ENCODE peak calls at places on chromosomes 3 and 15, in four cellular contexts. S is brain microvascular endothelial cell, O is A172, F is hepatocyte. Q is an unnamed sample.

GRCh38 chr15:73927003-73927475 is 777 bp downstream of the LOXL1 start:
- DNase-seq in S (no peak), O (no peak), F (peak; percentile 68), Q (no peak)

GRCh38 chr3:173983353-173983752 is 585.8 kb downstream of the NLGN1 start:
- DNase-seq in S (no peak), F (no peak), O (no peak), Q (peak; percentile 22)

GRCh38 chr3:118842147-118842863 is 192.3 kb downstream of the IGSF11 start:
- DNase-seq in F (no peak), S (peak; percentile 1), O (peak; percentile 82), Q (no peak)

GRCh38 chr3:133821767-133822638 is 16.4 kb downstream of the SRPRB start:
- DNase-seq in O (peak; percentile 97), F (peak; percentile 46), S (peak; percentile 55), Q (no peak)

GRCh38 chr3:193826126-193826795 is 233.3 kb downstream of the OPA1 start:
- DNase-seq in O (peak; percentile 53), S (peak; percentile 31), F (peak; percentile 68), Q (no peak)

GRCh38 chr15:80565398-80565797 is 129.7 kb upstream of the ABHD17C start:
- DNase-seq in S (no peak), F (no peak), O (no peak), Q (no peak)

GRCh38 chr3:143771939-143772338 is 76.3 kb downstream of the SLC9A9 start:
- DNase-seq in O (no peak), S (no peak), F (no peak), Q (no peak)

GRCh38 chr3:143188881-143189280 is 69.3 kb downstream of the CHST2 start:
- DNase-seq in F (no peak), O (no peak), S (no peak), Q (no peak)

GRCh38 chr15:84398763-84399701 is 163.5 kb downstream of the GOLGA6L4 start:
- DNase-seq in F (no peak), O (no peak), S (no peak), Q (no peak)

GRCh38 chr3:60325610-60326181 is 925.6 kb downstream of the FHIT start:
- DNase-seq in F (no peak), S (no peak), O (no peak), Q (no peak)

GRCh38 chr15:33310481-33311311 is at the start of gene RYR3:
- DNase-seq in F (peak; percentile 47), S (peak; percentile 7), O (no peak), Q (no peak)

GRCh38 chr3:72904156-72904555 is 16.3 kb downstream of the GXYLT2 start:
- DNase-seq in S (no peak), O (no peak), F (no peak), Q (no peak)

GRCh38 chr15:48671381-48672022 is 26.0 kb upstream of the FBN1 start:
- DNase-seq in S (peak; percentile 88), O (no peak), F (no peak), Q (peak; percentile 100)

GRCh38 chr15:74196175-74196574 is 6.4 kb downstream of the STRA6 start:
- DNase-seq in F (peak; percentile 88), O (peak; percentile 100), S (peak; percentile 98), Q (peak; percentile 80)

GRCh38 chr3:179653106-179653776 is 401 bp downstream of the USP13 start:
- DNase-seq in S (peak; percentile 75), O (peak; percentile 63), F (peak; percentile 85), Q (no peak)

GRCh38 chr3:73813291-73813977 is 188.7 kb upstream of the PDZRN3 start:
- DNase-seq in F (peak; percentile 49), S (peak; percentile 5), O (no peak), Q (peak; percentile 62)

GRCh38 chr3:150699068-150699635 is 4.6 kb downstream of the ERICH6 start:
- DNase-seq in O (peak; percentile 75), F (no peak), S (peak; percentile 63), Q (no peak)

GRCh38 chr3:62995142-62995541 is 119.9 kb upstream of the CADPS start:
- DNase-seq in O (no peak), F (no peak), S (no peak), Q (no peak)

GRCh38 chr15:57861039-57861638 is 154.6 kb downstream of the POLR2M start:
- DNase-seq in F (peak; percentile 73), S (peak; percentile 44), O (peak; percentile 60), Q (peak; percentile 23)

GRCh38 chr3:51350751-51351150 is 34.3 kb upstream of the MANF start:
- DNase-seq in O (no peak), S (no peak), F (no peak), Q (no peak)

GRCh38 chr3:174382876-174383275 is 476.3 kb upstream of the NAALADL2 start:
- DNase-seq in O (no peak), S (no peak), F (no peak), Q (no peak)

GRCh38 chr3:117282506-117282905 is 572.9 kb downstream of the TUSC7 start:
- DNase-seq in O (no peak), S (no peak), F (no peak), Q (no peak)

GRCh38 chr15:58334803-58335202 is 97.0 kb upstream of the LIPC start:
- DNase-seq in O (no peak), S (no peak), F (no peak), Q (no peak)

GRCh38 chr15:98807262-98807661 is 158.9 kb downstream of the IGF1R start:
- DNase-seq in O (no peak), F (no peak), S (peak; percentile 45), Q (peak; percentile 84)

GRCh38 chr3:53254810-53255359 is 937 bp downstream of the TKT start:
- DNase-seq in O (peak; percentile 47), S (no peak), F (peak; percentile 85), Q (no peak)

GRCh38 chr3:4753073-4753691 is 226.1 kb upstream of the BHLHE40 start:
- DNase-seq in S (no peak), F (no peak), O (no peak), Q (no peak)

GRCh38 chr3:189944285-189945145 is 176.2 kb downstream of the P3H2 start:
- DNase-seq in O (no peak), F (peak; percentile 20), S (no peak), Q (no peak)

GRCh38 chr3:17793542-17794195 is 51.2 kb upstream of the TBC1D5 start:
- DNase-seq in O (no peak), S (no peak), F (no peak), Q (no peak)

GRCh38 chr3:4492240-4493007 is 724 bp upstream of the ITPR1 start:
- DNase-seq in S (peak; percentile 46), F (peak; percentile 76), O (peak; percentile 54), Q (peak; percentile 25)

GRCh38 chr3:169387751-169388696 is 275.5 kb downstream of the MECOM start:
- DNase-seq in O (no peak), F (peak; percentile 28), S (no peak), Q (peak; percentile 72)

GRCh38 chr3:123712077-123712860 is 127.4 kb upstream of the HACD2 start:
- DNase-seq in F (no peak), O (no peak), S (no peak), Q (no peak)

GRCh38 chr3:156246939-156247725 is 126.8 kb downstream of the KCNAB1 start:
- DNase-seq in F (no peak), S (no peak), O (no peak), Q (peak; percentile 17)

GRCh38 chr15:75791337-75791713 is 51.9 kb upstream of the UBE2Q2 start:
- DNase-seq in S (no peak), F (no peak), O (no peak), Q (no peak)

GRCh38 chr3:43162573-43163084 is 56.8 kb upstream of the POMGNT2 start:
- DNase-seq in F (no peak), S (no peak), O (no peak), Q (no peak)

GRCh38 chr3:71585891-71586809 is 2.6 kb upstream of the FOXP1 start:
- DNase-seq in F (peak; percentile 39), O (peak; percentile 48), S (no peak), Q (no peak)

GRCh38 chr15:88989578-88989977 is 76.4 kb upstream of the MFGE8 start:
- DNase-seq in O (peak; percentile 63), F (no peak), S (peak; percentile 64), Q (peak; percentile 19)

GRCh38 chr3:59709702-59710555 is 660.1 kb upstream of the CFAP20DC start:
- DNase-seq in F (no peak), S (no peak), O (no peak), Q (no peak)

Q was measured in skeletal muscle cell.